ENCODE peak calls at places on chromosomes 16 and 17, in five cellular contexts. L is psoas muscle; A is LoVo; H is CD8-positive, alpha-beta memory T cell; K is AG08396. V is an unnamed sample.

GRCh38 chr16:81280393-81280792 is 34.4 kb upstream of the GAN start:
- DNase-seq in A (no peak), K (no peak), H (no peak), L (no peak), V (peak; percentile 73)

GRCh38 chr17:15250459-15250858 is 14.7 kb downstream of the PMP22 start:
- DNase-seq in H (no peak), A (no peak), L (no peak), K (no peak), V (no peak)

GRCh38 chr17:62319846-62320245 is 60.5 kb upstream of the EFCAB3 start:
- DNase-seq in L (no peak), K (no peak), H (no peak), A (no peak), V (no peak)

GRCh38 chr16:13835357-13835756 is 84.6 kb upstream of the ERCC4 start:
- DNase-seq in H (no peak), A (no peak), K (no peak), L (no peak), V (no peak)

GRCh38 chr17:82175166-82175565 is 37.5 kb downstream of the CCDC57 start:
- DNase-seq in H (no peak), K (no peak), L (no peak), A (no peak), V (no peak)

GRCh38 chr16:83928341-83929055 is 24.5 kb upstream of the OSGIN1 start:
- DNase-seq in A (no peak), L (peak; percentile 4), K (peak; percentile 84), H (no peak), V (peak; percentile 83)

GRCh38 chr17:41781404-41782110 is 5.0 kb downstream of the JUP start:
- DNase-seq in L (no peak), A (no peak), H (no peak), K (no peak), V (no peak)

GRCh38 chr16:56628486-56629035 is 3.0 kb downstream of the MT1E start:
- DNase-seq in K (no peak), L (no peak), A (no peak), H (no peak), V (no peak)

GRCh38 chr16:65142276-65142675 is 20.4 kb upstream of the CDH11 start:
- DNase-seq in K (no peak), H (no peak), A (no peak), L (no peak), V (no peak)

GRCh38 chr16:12611006-12611477 is 192.6 kb downstream of the CPPED1 start:
- DNase-seq in L (no peak), K (no peak), H (no peak), A (no peak), V (peak; percentile 66)

GRCh38 chr17:49031965-49032928 is 35.1 kb downstream of the IGF2BP1 start:
- DNase-seq in A (peak; percentile 76), K (peak; percentile 86), L (no peak), H (no peak), V (peak; percentile 50)

GRCh38 chr17:55540414-55541091 is 29.3 kb upstream of the SMIM36 start:
- DNase-seq in H (no peak), A (peak; percentile 35), K (no peak), L (no peak), V (peak; percentile 11)

GRCh38 chr17:50429793-50430192 is 3.8 kb downstream of the ACSF2 start:
- DNase-seq in K (no peak), H (no peak), A (no peak), L (no peak), V (no peak)

GRCh38 chr17:38746893-38747384 is 1.2 kb downstream of the PCGF2 start:
- DNase-seq in A (no peak), K (no peak), L (no peak), H (no peak), V (no peak)

GRCh38 chr17:381941-382643 is 29.5 kb upstream of the RPH3AL start:
- DNase-seq in H (no peak), L (no peak), K (no peak), A (no peak), V (no peak)

GRCh38 chr17:11005940-11006339 is 168.1 kb upstream of the PIRT start:
- DNase-seq in L (no peak), H (no peak), A (no peak), K (no peak), V (no peak)

GRCh38 chr16:53372942-53373871 is 61.1 kb upstream of the RBL2 start:
- DNase-seq in K (no peak), L (no peak), H (peak; percentile 57), A (peak; percentile 65), V (no peak)

GRCh38 chr16:65121870-65122723 is at the start of gene CDH11:
- DNase-seq in L (peak; percentile 56), K (peak; percentile 87), A (no peak), H (no peak), V (peak; percentile 96)

GRCh38 chr16:78768226-78768625 is 668.8 kb downstream of the WWOX start:
- DNase-seq in H (no peak), K (no peak), A (no peak), L (no peak), V (no peak)

GRCh38 chr16:11296351-11296705 is 15.2 kb upstream of the PRM1 start:
- DNase-seq in H (no peak), K (no peak), A (no peak), L (no peak), V (no peak)

GRCh38 chr17:4554441-4554996 is 665 bp downstream of the MYBBP1A start:
- DNase-seq in L (peak; percentile 12), A (no peak), K (no peak), H (no peak), V (no peak)

GRCh38 chr16:89581861-89582563 is 6.5 kb downstream of the CPNE7 start:
- DNase-seq in K (peak; percentile 69), H (no peak), L (no peak), A (no peak), V (no peak)

GRCh38 chr16:22214402-22214801 is 8.3 kb downstream of the EEF2K start:
- DNase-seq in K (no peak), H (no peak), A (no peak), L (no peak), V (no peak)

GRCh38 chr17:80996422-80997305 is 5.0 kb downstream of the CHMP6 start:
- DNase-seq in L (no peak), A (no peak), H (no peak), K (no peak), V (no peak)

GRCh38 chr17:27315322-27315721 is 21.4 kb downstream of the WSB1 start:
- DNase-seq in H (no peak), A (peak; percentile 49), K (peak; percentile 78), L (peak; percentile 78), V (peak; percentile 41)

GRCh38 chr17:3502466-3502865 is 26.7 kb downstream of the ASPA start:
- DNase-seq in K (no peak), A (no peak), L (no peak), H (no peak), V (no peak)

GRCh38 chr17:51541215-51541614 is 280.9 kb downstream of the UTP18 start:
- DNase-seq in A (no peak), L (no peak), H (no peak), K (no peak), V (no peak)

GRCh38 chr17:62725791-62726249 is 82.3 kb downstream of the MARCHF10 start:
- DNase-seq in L (no peak), K (no peak), A (peak; percentile 40), H (no peak), V (peak; percentile 81)

GRCh38 chr17:202501-202951 is 21.1 kb upstream of the DOC2B start:
- DNase-seq in L (no peak), A (no peak), K (no peak), H (no peak), V (no peak)

GRCh38 chr17:78980624-78980972 is 875 bp upstream of the LGALS3BP start:
- DNase-seq in A (no peak), H (no peak), K (no peak), L (no peak), V (no peak)

GRCh38 chr16:84847554-84848415 is 28.0 kb downstream of the CRISPLD2 start:
- DNase-seq in A (no peak), L (no peak), K (no peak), H (no peak), V (no peak)

GRCh38 chr16:1979271-1980025 is 1.8 kb downstream of the NOXO1 start:
- DNase-seq in A (peak; percentile 48), H (no peak), L (no peak), K (no peak), V (no peak)

GRCh38 chr16:68236804-68237242 is 896 bp upstream of the ESRP2 start:
- DNase-seq in K (no peak), H (no peak), A (peak; percentile 24), L (no peak), V (peak; percentile 24)

GRCh38 chr17:61294777-61295176 is 104.9 kb upstream of the TBX2 start:
- DNase-seq in H (no peak), A (peak; percentile 27), L (no peak), K (peak; percentile 61), V (no peak)